ENCODE peak calls at places on chromosomes 13 and 19, in seven cellular contexts. One of them, this sample, is unnamed.

GRCh38 chr13:24100152-24100551 is 60.4 kb upstream of the SPATA13 start:
- DNase-seq in NCI-H774: no peak
- DNase-seq in iPS DF 6.9: no peak
- DNase-seq in fibroblast of lung: no peak
- DNase-seq in NCI-H1048: no peak
- DNase-seq in stimulated activated CD8-positive, alpha-beta memory T cell treated with anti-CD3 and anti-CD28 coated beads, Interleukin-12 subunit alpha, Interleukin-12 subunit beta, amount 100 ng/mL, for 4 hours: no peak
- DNase-seq in esophagus muscularis mucosa: no peak
- DNase-seq in this sample: no peak

GRCh38 chr19:944663-945241 is 18.9 kb downstream of the ARID3A start:
- DNase-seq in esophagus muscularis mucosa: no peak
- DNase-seq in NCI-H1048: no peak
- DNase-seq in NCI-H774: no peak
- DNase-seq in stimulated activated CD8-positive, alpha-beta memory T cell treated with anti-CD3 and anti-CD28 coated beads, Interleukin-12 subunit alpha, Interleukin-12 subunit beta, amount 100 ng/mL, for 4 hours: no peak
- DNase-seq in iPS DF 6.9: no peak
- DNase-seq in fibroblast of lung: no peak
- DNase-seq in this sample: no peak

GRCh38 chr13:103730407-103730806 is 664.2 kb upstream of the SLC10A2 start:
- DNase-seq in esophagus muscularis mucosa: no peak
- DNase-seq in fibroblast of lung: no peak
- DNase-seq in NCI-H774: no peak
- DNase-seq in NCI-H1048: no peak
- DNase-seq in iPS DF 6.9: no peak
- DNase-seq in stimulated activated CD8-positive, alpha-beta memory T cell treated with anti-CD3 and anti-CD28 coated beads, Interleukin-12 subunit alpha, Interleukin-12 subunit beta, amount 100 ng/mL, for 4 hours: no peak
- DNase-seq in this sample: no peak

GRCh38 chr13:70812481-70812880 is 704.2 kb upstream of the KLHL1 start:
- DNase-seq in esophagus muscularis mucosa: no peak
- DNase-seq in NCI-H1048: no peak
- DNase-seq in fibroblast of lung: peak; percentile 90
- DNase-seq in NCI-H774: no peak
- DNase-seq in iPS DF 6.9: no peak
- DNase-seq in stimulated activated CD8-positive, alpha-beta memory T cell treated with anti-CD3 and anti-CD28 coated beads, Interleukin-12 subunit alpha, Interleukin-12 subunit beta, amount 100 ng/mL, for 4 hours: no peak
- DNase-seq in this sample: no peak

GRCh38 chr19:49335071-49335783 is at the start of gene CD37:
- DNase-seq in esophagus muscularis mucosa: no peak
- DNase-seq in iPS DF 6.9: no peak
- DNase-seq in stimulated activated CD8-positive, alpha-beta memory T cell treated with anti-CD3 and anti-CD28 coated beads, Interleukin-12 subunit alpha, Interleukin-12 subunit beta, amount 100 ng/mL, for 4 hours: peak; percentile 38
- DNase-seq in NCI-H1048: no peak
- DNase-seq in NCI-H774: no peak
- DNase-seq in fibroblast of lung: no peak
- DNase-seq in this sample: no peak

GRCh38 chr13:37225414-37226047 is 120.1 kb upstream of the CSNK1A1L start:
- DNase-seq in esophagus muscularis mucosa: no peak
- DNase-seq in NCI-H774: no peak
- DNase-seq in stimulated activated CD8-positive, alpha-beta memory T cell treated with anti-CD3 and anti-CD28 coated beads, Interleukin-12 subunit alpha, Interleukin-12 subunit beta, amount 100 ng/mL, for 4 hours: no peak
- DNase-seq in iPS DF 6.9: no peak
- DNase-seq in NCI-H1048: no peak
- DNase-seq in fibroblast of lung: peak; percentile 76
- DNase-seq in this sample: no peak

GRCh38 chr19:43308244-43308815 is 39.0 kb upstream of the PSG9 start:
- DNase-seq in stimulated activated CD8-positive, alpha-beta memory T cell treated with anti-CD3 and anti-CD28 coated beads, Interleukin-12 subunit alpha, Interleukin-12 subunit beta, amount 100 ng/mL, for 4 hours: no peak
- DNase-seq in fibroblast of lung: no peak
- DNase-seq in NCI-H774: no peak
- DNase-seq in esophagus muscularis mucosa: peak; percentile 62
- DNase-seq in iPS DF 6.9: no peak
- DNase-seq in NCI-H1048: no peak
- DNase-seq in this sample: no peak

GRCh38 chr19:2252481-2253105 is 3.5 kb downstream of the AMH start:
- DNase-seq in esophagus muscularis mucosa: no peak
- DNase-seq in NCI-H774: no peak
- DNase-seq in stimulated activated CD8-positive, alpha-beta memory T cell treated with anti-CD3 and anti-CD28 coated beads, Interleukin-12 subunit alpha, Interleukin-12 subunit beta, amount 100 ng/mL, for 4 hours: no peak
- DNase-seq in fibroblast of lung: no peak
- DNase-seq in iPS DF 6.9: no peak
- DNase-seq in NCI-H1048: no peak
- DNase-seq in this sample: no peak

GRCh38 chr19:31214086-31214485 is 135.2 kb downstream of the TSHZ3 start:
- DNase-seq in NCI-H1048: no peak
- DNase-seq in fibroblast of lung: peak; percentile 100
- DNase-seq in iPS DF 6.9: no peak
- DNase-seq in NCI-H774: no peak
- DNase-seq in stimulated activated CD8-positive, alpha-beta memory T cell treated with anti-CD3 and anti-CD28 coated beads, Interleukin-12 subunit alpha, Interleukin-12 subunit beta, amount 100 ng/mL, for 4 hours: peak; percentile 72
- DNase-seq in esophagus muscularis mucosa: no peak
- DNase-seq in this sample: peak; percentile 100

GRCh38 chr13:47168086-47168485 is 271.2 kb upstream of the HTR2A start:
- DNase-seq in NCI-H774: no peak
- DNase-seq in iPS DF 6.9: no peak
- DNase-seq in esophagus muscularis mucosa: no peak
- DNase-seq in fibroblast of lung: peak; percentile 67
- DNase-seq in NCI-H1048: no peak
- DNase-seq in stimulated activated CD8-positive, alpha-beta memory T cell treated with anti-CD3 and anti-CD28 coated beads, Interleukin-12 subunit alpha, Interleukin-12 subunit beta, amount 100 ng/mL, for 4 hours: no peak
- DNase-seq in this sample: no peak

GRCh38 chr19:16599655-16600346 is 27.6 kb upstream of the SLC35E1 start:
- DNase-seq in fibroblast of lung: no peak
- DNase-seq in NCI-H774: no peak
- DNase-seq in stimulated activated CD8-positive, alpha-beta memory T cell treated with anti-CD3 and anti-CD28 coated beads, Interleukin-12 subunit alpha, Interleukin-12 subunit beta, amount 100 ng/mL, for 4 hours: no peak
- DNase-seq in NCI-H1048: no peak
- DNase-seq in iPS DF 6.9: no peak
- DNase-seq in esophagus muscularis mucosa: no peak
- DNase-seq in this sample: no peak

GRCh38 chr13:80072231-80072630 is 268.7 kb downstream of the SPRY2 start:
- DNase-seq in fibroblast of lung: no peak
- DNase-seq in NCI-H774: no peak
- DNase-seq in esophagus muscularis mucosa: no peak
- DNase-seq in stimulated activated CD8-positive, alpha-beta memory T cell treated with anti-CD3 and anti-CD28 coated beads, Interleukin-12 subunit alpha, Interleukin-12 subunit beta, amount 100 ng/mL, for 4 hours: no peak
- DNase-seq in iPS DF 6.9: no peak
- DNase-seq in NCI-H1048: no peak
- DNase-seq in this sample: no peak

GRCh38 chr19:14113762-14114414 is 3.7 kb downstream of the PRKACA start:
- DNase-seq in NCI-H774: no peak
- DNase-seq in fibroblast of lung: no peak
- DNase-seq in iPS DF 6.9: no peak
- DNase-seq in NCI-H1048: no peak
- DNase-seq in stimulated activated CD8-positive, alpha-beta memory T cell treated with anti-CD3 and anti-CD28 coated beads, Interleukin-12 subunit alpha, Interleukin-12 subunit beta, amount 100 ng/mL, for 4 hours: no peak
- DNase-seq in esophagus muscularis mucosa: no peak
- DNase-seq in this sample: no peak

GRCh38 chr13:40539954-40540706 is 126.3 kb downstream of the FOXO1 start:
- DNase-seq in esophagus muscularis mucosa: no peak
- DNase-seq in NCI-H774: no peak
- DNase-seq in fibroblast of lung: peak; percentile 91
- DNase-seq in iPS DF 6.9: peak; percentile 29
- DNase-seq in NCI-H1048: no peak
- DNase-seq in stimulated activated CD8-positive, alpha-beta memory T cell treated with anti-CD3 and anti-CD28 coated beads, Interleukin-12 subunit alpha, Interleukin-12 subunit beta, amount 100 ng/mL, for 4 hours: no peak
- DNase-seq in this sample: peak; percentile 56

GRCh38 chr13:94664889-94665288 is 47.5 kb downstream of the SOX21 start:
- DNase-seq in NCI-H774: no peak
- DNase-seq in iPS DF 6.9: no peak
- DNase-seq in esophagus muscularis mucosa: no peak
- DNase-seq in NCI-H1048: no peak
- DNase-seq in fibroblast of lung: no peak
- DNase-seq in stimulated activated CD8-positive, alpha-beta memory T cell treated with anti-CD3 and anti-CD28 coated beads, Interleukin-12 subunit alpha, Interleukin-12 subunit beta, amount 100 ng/mL, for 4 hours: no peak
- DNase-seq in this sample: no peak

GRCh38 chr19:6739390-6739883 is at the start of gene TRIP10:
- DNase-seq in fibroblast of lung: peak; percentile 62
- DNase-seq in NCI-H1048: no peak
- DNase-seq in esophagus muscularis mucosa: peak; percentile 97
- DNase-seq in NCI-H774: peak; percentile 59
- DNase-seq in iPS DF 6.9: no peak
- DNase-seq in stimulated activated CD8-positive, alpha-beta memory T cell treated with anti-CD3 and anti-CD28 coated beads, Interleukin-12 subunit alpha, Interleukin-12 subunit beta, amount 100 ng/mL, for 4 hours: peak; percentile 73
- DNase-seq in this sample: peak; percentile 53

GRCh38 chr19:16371540-16371986 is 46.9 kb downstream of the KLF2 start:
- DNase-seq in iPS DF 6.9: no peak
- DNase-seq in stimulated activated CD8-positive, alpha-beta memory T cell treated with anti-CD3 and anti-CD28 coated beads, Interleukin-12 subunit alpha, Interleukin-12 subunit beta, amount 100 ng/mL, for 4 hours: peak; percentile 76
- DNase-seq in fibroblast of lung: no peak
- DNase-seq in esophagus muscularis mucosa: no peak
- DNase-seq in NCI-H774: no peak
- DNase-seq in NCI-H1048: no peak
- DNase-seq in this sample: no peak

GRCh38 chr19:1234670-1235380 is 3.0 kb downstream of the CBARP start:
- DNase-seq in esophagus muscularis mucosa: no peak
- DNase-seq in stimulated activated CD8-positive, alpha-beta memory T cell treated with anti-CD3 and anti-CD28 coated beads, Interleukin-12 subunit alpha, Interleukin-12 subunit beta, amount 100 ng/mL, for 4 hours: no peak
- DNase-seq in NCI-H774: no peak
- DNase-seq in NCI-H1048: no peak
- DNase-seq in fibroblast of lung: no peak
- DNase-seq in iPS DF 6.9: no peak
- DNase-seq in this sample: no peak

GRCh38 chr13:100636441-100636840 is 38.2 kb downstream of the TMTC4 start:
- DNase-seq in NCI-H774: no peak
- DNase-seq in stimulated activated CD8-positive, alpha-beta memory T cell treated with anti-CD3 and anti-CD28 coated beads, Interleukin-12 subunit alpha, Interleukin-12 subunit beta, amount 100 ng/mL, for 4 hours: no peak
- DNase-seq in NCI-H1048: no peak
- DNase-seq in fibroblast of lung: no peak
- DNase-seq in iPS DF 6.9: no peak
- DNase-seq in esophagus muscularis mucosa: no peak
- DNase-seq in this sample: no peak

GRCh38 chr19:5824791-5825577 is 14.5 kb downstream of the FUT6 start:
- DNase-seq in NCI-H1048: no peak
- DNase-seq in esophagus muscularis mucosa: no peak
- DNase-seq in NCI-H774: no peak
- DNase-seq in iPS DF 6.9: no peak
- DNase-seq in fibroblast of lung: no peak
- DNase-seq in stimulated activated CD8-positive, alpha-beta memory T cell treated with anti-CD3 and anti-CD28 coated beads, Interleukin-12 subunit alpha, Interleukin-12 subunit beta, amount 100 ng/mL, for 4 hours: no peak
- DNase-seq in this sample: no peak

GRCh38 chr13:44273991-44274810 is 99.4 kb upstream of the SERP2 start:
- DNase-seq in NCI-H1048: no peak
- DNase-seq in stimulated activated CD8-positive, alpha-beta memory T cell treated with anti-CD3 and anti-CD28 coated beads, Interleukin-12 subunit alpha, Interleukin-12 subunit beta, amount 100 ng/mL, for 4 hours: no peak
- DNase-seq in fibroblast of lung: no peak
- DNase-seq in NCI-H774: peak; percentile 31
- DNase-seq in esophagus muscularis mucosa: no peak
- DNase-seq in iPS DF 6.9: no peak
- DNase-seq in this sample: peak; percentile 60

GRCh38 chr19:18292810-18293641 is 11.6 kb upstream of the JUND start:
- DNase-seq in NCI-H1048: no peak
- DNase-seq in esophagus muscularis mucosa: no peak
- DNase-seq in iPS DF 6.9: no peak
- DNase-seq in NCI-H774: no peak
- DNase-seq in stimulated activated CD8-positive, alpha-beta memory T cell treated with anti-CD3 and anti-CD28 coated beads, Interleukin-12 subunit alpha, Interleukin-12 subunit beta, amount 100 ng/mL, for 4 hours: no peak
- DNase-seq in fibroblast of lung: peak; percentile 84
- DNase-seq in this sample: peak; percentile 71

GRCh38 chr19:49422407-49423277 is 599 bp downstream of the PTH2 start:
- DNase-seq in stimulated activated CD8-positive, alpha-beta memory T cell treated with anti-CD3 and anti-CD28 coated beads, Interleukin-12 subunit alpha, Interleukin-12 subunit beta, amount 100 ng/mL, for 4 hours: no peak
- DNase-seq in NCI-H774: no peak
- DNase-seq in iPS DF 6.9: no peak
- DNase-seq in esophagus muscularis mucosa: no peak
- DNase-seq in NCI-H1048: no peak
- DNase-seq in fibroblast of lung: peak; percentile 30
- DNase-seq in this sample: no peak

GRCh38 chr19:1118999-1119398 is 15.2 kb downstream of the GPX4 start:
- DNase-seq in NCI-H774: no peak
- DNase-seq in iPS DF 6.9: no peak
- DNase-seq in esophagus muscularis mucosa: no peak
- DNase-seq in stimulated activated CD8-positive, alpha-beta memory T cell treated with anti-CD3 and anti-CD28 coated beads, Interleukin-12 subunit alpha, Interleukin-12 subunit beta, amount 100 ng/mL, for 4 hours: no peak
- DNase-seq in NCI-H1048: no peak
- DNase-seq in fibroblast of lung: no peak
- DNase-seq in this sample: no peak

GRCh38 chr13:101949681-101950080 is 452.2 kb downstream of the FGF14 start:
- DNase-seq in fibroblast of lung: no peak
- DNase-seq in stimulated activated CD8-positive, alpha-beta memory T cell treated with anti-CD3 and anti-CD28 coated beads, Interleukin-12 subunit alpha, Interleukin-12 subunit beta, amount 100 ng/mL, for 4 hours: no peak
- DNase-seq in NCI-H774: no peak
- DNase-seq in iPS DF 6.9: no peak
- DNase-seq in NCI-H1048: no peak
- DNase-seq in esophagus muscularis mucosa: no peak
- DNase-seq in this sample: no peak

GRCh38 chr19:4916292-4917082 is 7.2 kb downstream of the UHRF1 start:
- DNase-seq in esophagus muscularis mucosa: no peak
- DNase-seq in stimulated activated CD8-positive, alpha-beta memory T cell treated with anti-CD3 and anti-CD28 coated beads, Interleukin-12 subunit alpha, Interleukin-12 subunit beta, amount 100 ng/mL, for 4 hours: peak; percentile 20
- DNase-seq in iPS DF 6.9: no peak
- DNase-seq in fibroblast of lung: no peak
- DNase-seq in NCI-H774: no peak
- DNase-seq in NCI-H1048: no peak
- DNase-seq in this sample: no peak

GRCh38 chr19:16588824-16589577 is 16.8 kb upstream of the SLC35E1 start:
- DNase-seq in stimulated activated CD8-positive, alpha-beta memory T cell treated with anti-CD3 and anti-CD28 coated beads, Interleukin-12 subunit alpha, Interleukin-12 subunit beta, amount 100 ng/mL, for 4 hours: no peak
- DNase-seq in esophagus muscularis mucosa: no peak
- DNase-seq in NCI-H774: no peak
- DNase-seq in fibroblast of lung: no peak
- DNase-seq in iPS DF 6.9: no peak
- DNase-seq in NCI-H1048: no peak
- DNase-seq in this sample: no peak